ENCODE peak calls at places on chromosome 9, in eight cellular contexts. K is CD8-positive, alpha-beta T cell; T is right lobe of liver; W is NB4; U is stomach; E is BJ; X is fibroblast of the aortic adventitia; M is tibial nerve. Y is an unnamed sample.

GRCh38 chr9:35396560-35397215 is 93.2 kb upstream of the RUSC2 start:
- DNase-seq in M (no peak), W (no peak), T (no peak), X (no peak), E (no peak), U (no peak), K (no peak), Y (no peak)

GRCh38 chr9:100104314-100104713 is 5.3 kb downstream of the INVS start:
- DNase-seq in T (no peak), E (no peak), X (no peak), W (no peak), M (no peak), U (no peak), K (no peak), Y (no peak)

GRCh38 chr9:124934290-124934689 is 6.6 kb downstream of the GOLGA1 start:
- DNase-seq in W (no peak), K (no peak), E (peak; percentile 35), M (no peak), T (no peak), U (no peak), X (peak; percentile 25), Y (no peak)

GRCh38 chr9:104856413-104856941 is 71.5 kb downstream of the ABCA1 start:
- DNase-seq in E (no peak), W (no peak), M (no peak), X (peak; percentile 12), T (no peak), K (no peak), U (no peak), Y (no peak)

GRCh38 chr9:115551396-115551795 is 433.4 kb upstream of the TNC start:
- DNase-seq in T (no peak), E (peak; percentile 18), X (peak; percentile 60), W (no peak), M (no peak), K (no peak), U (no peak), Y (no peak)

GRCh38 chr9:78236511-78236950 is 656 bp downstream of the CEP78 start:
- DNase-seq in X (no peak), U (no peak), T (no peak), W (no peak), E (no peak), K (no peak), M (no peak), Y (peak; percentile 1)

GRCh38 chr9:91697201-91697600 is 252.8 kb downstream of the ROR2 start:
- DNase-seq in T (no peak), U (no peak), M (no peak), X (no peak), W (no peak), K (no peak), E (no peak), Y (no peak)

GRCh38 chr9:35489313-35490154 is at the start of gene RUSC2:
- DNase-seq in T (peak; percentile 86), W (peak; percentile 67), K (peak; percentile 70), X (peak; percentile 89), U (peak; percentile 78), E (peak; percentile 60), M (peak; percentile 60), Y (no peak)

GRCh38 chr9:13181652-13182051 is 97.8 kb downstream of the MPDZ start:
- DNase-seq in K (no peak), M (no peak), U (no peak), T (no peak), W (no peak), X (no peak), E (no peak), Y (no peak)

GRCh38 chr9:3028535-3028934 is 184.6 kb upstream of the PUM3 start:
- DNase-seq in E (no peak), T (no peak), U (no peak), M (no peak), W (no peak), K (no peak), X (no peak), Y (no peak)

GRCh38 chr9:113999256-114000062 is 78.6 kb downstream of the AMBP start:
- DNase-seq in T (no peak), W (no peak), X (peak; percentile 11), K (peak; percentile 39), E (no peak), M (no peak), U (peak; percentile 14), Y (no peak)

GRCh38 chr9:113997610-113998009 is 80.5 kb downstream of the AMBP start:
- DNase-seq in K (peak; percentile 11), W (no peak), M (no peak), X (no peak), E (no peak), U (peak; percentile 17), T (no peak), Y (no peak)

GRCh38 chr9:113998114-113998513 is 80.0 kb downstream of the AMBP start:
- DNase-seq in E (no peak), U (peak; percentile 10), W (no peak), X (no peak), T (no peak), K (no peak), M (no peak), Y (no peak)

GRCh38 chr9:114000063-114000454 is 78.0 kb downstream of the AMBP start:
- DNase-seq in K (peak; percentile 13), U (peak; percentile 9), M (no peak), X (no peak), E (no peak), W (no peak), T (no peak), Y (no peak)

DNA sequence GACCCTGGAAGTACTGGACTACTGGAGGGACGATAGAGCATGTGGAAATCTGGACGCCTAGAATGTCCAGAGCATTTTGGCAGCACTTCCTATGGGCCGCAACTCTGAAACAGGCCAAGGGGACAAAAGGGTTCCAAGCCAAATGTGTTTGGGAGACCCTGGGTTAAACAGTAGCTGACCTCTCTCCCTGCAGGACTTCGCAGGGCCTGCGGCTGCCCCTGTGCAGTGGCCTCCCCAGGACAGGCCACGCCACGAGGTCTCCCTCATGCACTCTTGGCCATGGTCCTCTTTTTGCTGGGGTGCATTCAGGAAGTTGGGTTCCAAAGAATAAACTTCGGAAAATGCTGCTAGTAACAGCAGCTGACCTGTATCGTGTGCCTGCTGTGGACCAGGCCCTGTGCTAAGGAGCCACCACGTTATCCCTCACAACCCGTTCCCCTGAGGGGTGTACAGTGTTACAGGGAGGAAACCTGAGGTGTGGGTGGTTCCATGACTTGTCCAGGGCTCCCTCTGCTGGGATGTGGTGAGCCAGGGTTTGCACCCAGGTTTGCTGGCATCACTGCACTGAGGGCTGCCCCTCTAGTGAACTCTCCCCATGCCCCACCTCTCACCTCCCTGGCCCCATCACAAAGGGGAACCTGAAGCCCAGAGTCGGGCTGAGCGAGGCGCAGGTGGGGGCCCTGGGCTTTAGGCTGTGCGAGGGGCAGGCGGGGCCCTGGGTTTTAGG is 79.4 kb downstream of the AMBP start:
- DNase-seq in K (peak; percentile 43), W (peak; percentile 15), E (no peak), T (no peak), M (no peak), X (peak; percentile 32), U (peak; percentile 23), Y (no peak)
- TF ChIP-seq CTCF in K (no peak), W (peak; percentile 5), E (peak; percentile 46), T (peak; percentile 23), M (no peak), X (peak; percentile 48), U (no peak), Y (no peak)

DNA sequence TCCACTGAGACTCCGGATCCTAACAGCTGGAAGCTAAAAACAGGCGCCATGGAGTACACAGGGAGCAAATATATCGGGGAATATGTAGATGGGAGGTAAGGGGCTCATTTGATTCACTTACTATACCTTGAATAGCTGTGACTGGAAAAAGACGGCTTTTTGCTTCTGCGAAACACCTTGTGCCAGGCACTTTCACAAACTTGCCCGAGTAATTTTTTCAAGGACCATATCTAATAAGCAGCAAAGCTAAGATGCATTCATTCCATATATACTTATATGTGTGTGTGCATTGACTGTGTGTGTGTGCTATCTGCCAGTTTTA is 178 bp downstream of the MORN5 start:
- DNase-seq in U (no peak), K (no peak), W (no peak), T (no peak), M (no peak), E (no peak), X (no peak), Y (no peak)
- H3K4me3 ChIP-seq in U (peak overlapping the region; percentile 96), K (peak overlapping the region; percentile 68), W (peak overlapping the region; percentile 33), T (peak overlapping the region; percentile 75), M (peak overlapping the region; percentile 98), E (peak overlapping the region; percentile 98), X (peak overlapping the region; percentile 96), Y (peak overlapping the region; percentile 37)

GRCh38 chr9:131905144-131905543 is 165.3 kb upstream of the RAPGEF1 start:
- DNase-seq in T (no peak), X (no peak), U (no peak), K (no peak), W (no peak), M (no peak), E (no peak), Y (no peak)

DNA sequence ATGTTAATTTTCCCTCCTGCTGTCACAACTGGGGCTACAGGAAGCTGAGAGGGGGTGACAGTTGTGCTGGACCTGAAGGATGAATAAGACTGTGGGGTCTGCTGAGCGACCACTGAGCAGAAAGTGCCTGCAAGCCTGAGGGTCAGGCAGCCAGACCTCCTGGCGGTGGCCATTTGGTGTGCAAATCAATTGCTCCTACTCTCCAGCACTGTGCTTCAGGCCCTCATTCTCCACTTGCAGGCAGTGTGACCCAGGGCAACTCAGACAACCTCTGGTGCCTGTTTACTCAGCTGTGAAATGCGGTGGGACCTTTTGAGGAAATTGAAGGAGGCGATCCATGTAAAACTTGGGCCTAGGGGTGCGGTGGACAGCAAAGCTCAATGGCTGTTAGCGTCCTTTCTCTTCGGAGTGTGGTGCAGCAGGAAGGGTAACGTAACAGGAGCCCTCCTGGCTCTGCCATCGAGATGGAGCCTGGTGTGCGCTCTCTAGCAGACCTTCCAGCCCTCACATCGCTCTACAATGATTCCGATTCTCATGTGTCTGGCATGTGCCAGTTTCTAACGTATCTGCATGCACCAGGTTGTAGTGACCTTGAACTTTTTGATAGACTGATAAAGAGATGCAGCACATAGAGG is 159.5 kb upstream of the RAPGEF1 start:
- DNase-seq in U (no peak), E (no peak), K (no peak), X (no peak), T (no peak), M (no peak), W (no peak), Y (no peak)
- TF ChIP-seq CTCF in U (no peak), E (no peak), K (no peak), X (no peak), T (no peak), M (no peak), W (no peak), Y (no peak)

DNA sequence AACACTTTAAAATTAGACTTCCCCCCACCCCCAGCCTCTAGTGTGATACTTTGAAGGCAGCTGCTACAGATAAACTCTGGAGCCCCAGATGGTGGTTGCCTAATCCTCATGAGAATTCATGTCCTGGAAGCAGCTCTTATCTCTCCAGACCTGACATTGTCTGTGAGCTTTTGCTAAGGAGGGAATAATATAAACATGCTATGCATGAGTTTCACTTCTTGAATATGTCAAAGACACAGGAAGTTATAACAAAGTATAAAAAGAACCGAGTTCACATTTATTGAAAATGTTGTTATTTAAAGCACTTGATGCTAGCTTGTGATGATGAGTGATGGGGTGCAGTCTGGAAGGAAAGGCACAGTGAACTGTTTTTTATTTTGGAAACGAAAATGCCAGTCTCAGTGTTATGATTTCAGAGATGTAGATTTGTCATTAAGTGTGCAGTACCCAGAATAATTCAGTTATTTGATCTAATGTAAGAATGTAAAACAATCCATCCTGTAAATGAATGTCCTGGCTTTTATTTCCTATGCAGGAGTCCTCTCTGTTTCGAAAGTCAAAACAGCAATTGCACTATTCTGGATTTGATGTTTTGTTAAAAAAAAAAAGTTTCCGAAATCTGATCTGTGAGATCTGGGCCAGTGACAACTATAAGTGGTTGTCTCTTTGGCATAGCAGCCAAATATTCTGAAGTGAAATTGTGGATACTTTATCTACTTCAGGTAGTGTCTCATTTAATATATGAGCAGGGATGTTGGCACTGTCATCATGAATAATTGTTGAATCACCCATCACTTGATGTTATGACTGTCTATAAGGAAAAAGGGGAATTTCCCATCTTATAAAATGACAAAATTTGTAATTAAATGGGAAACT is 77.0 kb downstream of the ZCCHC7 start:
- DNase-seq in E (no peak), X (peak; percentile 46), M (no peak), T (no peak), W (peak; percentile 93), U (no peak), K (no peak), Y (peak; percentile 62)
- H3K4me3 ChIP-seq in E (no peak overlapping the region), X (no peak overlapping the region), M (no peak overlapping the region), T (no peak overlapping the region), W (peak overlapping the region; percentile 25), U (no peak overlapping the region), K (no peak overlapping the region), Y (peak overlapping the region; percentile 3)

Y was measured in GM12864.